ENCODE peak calls at places on chromosomes 12 and 14, in five cellular contexts. H is HCT116, Z is neural progenitor cell, N is MM.1S, A is PC-3. C is an unnamed sample.

GRCh38 chr14:68939893-68940613 is 39.0 kb downstream of the ACTN1 start:
- DNase-seq in H (no peak), Z (peak; percentile 87), N (no peak), A (peak; percentile 68), C (peak; percentile 96)

GRCh38 chr12:16524378-16524777 is 81.6 kb downstream of the LMO3 start:
- DNase-seq in H (peak; percentile 8), Z (no peak), N (no peak), A (peak; percentile 66), C (peak; percentile 4)

GRCh38 chr12:113262710-113263109 is 41.4 kb downstream of the TPCN1 start:
- DNase-seq in H (no peak), Z (no peak), N (no peak), A (no peak), C (no peak)

GRCh38 chr12:22272596-22272995 is 61.9 kb downstream of the ST8SIA1 start:
- DNase-seq in H (no peak), Z (no peak), N (no peak), A (no peak), C (no peak)

GRCh38 chr12:121240484-121241202 is 30.7 kb downstream of the P2RX4 start:
- DNase-seq in H (no peak), Z (peak; percentile 49), N (no peak), A (no peak), C (no peak)

GRCh38 chr12:85468356-85469157 is 188.5 kb downstream of the ALX1 start:
- DNase-seq in H (peak; percentile 36), Z (peak; percentile 58), N (peak; percentile 69), A (peak; percentile 93), C (peak; percentile 74)

GRCh38 chr12:22447223-22447622 is 97.1 kb downstream of the C2CD5 start:
- DNase-seq in H (no peak), Z (no peak), N (no peak), A (no peak), C (no peak)

GRCh38 chr14:35438910-35439713 is 34.6 kb upstream of the NFKBIA start:
- DNase-seq in H (peak; percentile 31), Z (peak; percentile 11), N (no peak), A (peak; percentile 37), C (peak; percentile 38)

GRCh38 chr12:126719886-126720666 is 1546.9 kb upstream of the TMEM132C start:
- DNase-seq in H (no peak), Z (peak; percentile 24), N (no peak), A (no peak), C (no peak)

GRCh38 chr14:51828017-51828797 is 32.2 kb upstream of the GNG2 start:
- DNase-seq in H (peak; percentile 44), Z (peak; percentile 25), N (no peak), A (peak; percentile 94), C (peak; percentile 89)

GRCh38 chr12:68210875-68211274 is 14.7 kb downstream of the IL26 start:
- DNase-seq in H (no peak), Z (no peak), N (no peak), A (no peak), C (no peak)

GRCh38 chr14:102140750-102141145 is 1.1 kb downstream of the WDR20 start:
- DNase-seq in H (no peak), Z (no peak), N (no peak), A (peak; percentile 33), C (no peak)

GRCh38 chr12:53623526-53623925 is 2.7 kb downstream of the ATF7 start:
- DNase-seq in H (no peak), Z (no peak), N (no peak), A (no peak), C (peak; percentile 74)

GRCh38 chr12:97595423-97595822 is 132.8 kb downstream of the RMST start:
- DNase-seq in H (no peak), Z (no peak), N (no peak), A (peak; percentile 76), C (no peak)

GRCh38 chr12:75981773-75982564 is 49.6 kb downstream of the PHLDA1 start:
- DNase-seq in H (peak; percentile 42), Z (no peak), N (no peak), A (no peak), C (no peak)

GRCh38 chr12:42586268-42586667 is 3.3 kb downstream of the PRICKLE1 start:
- DNase-seq in H (no peak), Z (no peak), N (no peak), A (no peak), C (peak; percentile 24)

GRCh38 chr14:49975799-49976198 is 82.9 kb downstream of the ARF6 start:
- DNase-seq in H (peak; percentile 47), Z (no peak), N (no peak), A (peak; percentile 40), C (no peak)

GRCh38 chr12:10073266-10073665 is 25.5 kb downstream of the CLEC1A start:
- DNase-seq in H (no peak), Z (no peak), N (no peak), A (no peak), C (no peak)

GRCh38 chr14:99231850-99232401 is 40.1 kb downstream of the BCL11B start:
- DNase-seq in H (peak; percentile 15), Z (peak; percentile 85), N (no peak), A (no peak), C (no peak)

GRCh38 chr14:23567186-23568020 is at the start of gene AP1G2:
- DNase-seq in H (peak; percentile 73), Z (peak; percentile 84), N (peak; percentile 77), A (peak; percentile 78), C (peak; percentile 64)

GRCh38 chr12:2119266-2119665 is 66.5 kb downstream of the CACNA1C start:
- DNase-seq in H (no peak), Z (no peak), N (no peak), A (no peak), C (no peak)

GRCh38 chr12:86212970-86213369 is 43.2 kb downstream of the MGAT4C start:
- DNase-seq in H (no peak), Z (no peak), N (no peak), A (no peak), C (no peak)

GRCh38 chr12:337039-337438 is 52.1 kb downstream of the KDM5A start:
- DNase-seq in H (no peak), Z (no peak), N (no peak), A (no peak), C (no peak)

GRCh38 chr14:79420725-79421124 is 790.6 kb downstream of the DIO2 start:
- DNase-seq in H (no peak), Z (no peak), N (no peak), A (no peak), C (no peak)

GRCh38 chr12:26402648-26403047 is 207.3 kb downstream of the SSPN start:
- DNase-seq in H (peak; percentile 58), Z (no peak), N (peak; percentile 27), A (peak; percentile 100), C (peak; percentile 2)

GRCh38 chr14:21987937-21988336 is 314.3 kb upstream of the OR4E1 start:
- DNase-seq in H (peak; percentile 45), Z (peak; percentile 75), N (peak; percentile 57), A (peak; percentile 75), C (peak; percentile 57)

GRCh38 chr12:94266390-94266789 is 118.0 kb downstream of the PLXNC1 start:
- DNase-seq in H (no peak), Z (no peak), N (no peak), A (no peak), C (peak; percentile 64)

GRCh38 chr14:51208982-51209381 is 31.1 kb upstream of the TMX1 start:
- DNase-seq in H (no peak), Z (no peak), N (no peak), A (no peak), C (no peak)

GRCh38 chr14:97074860-97075259 is 277.7 kb downstream of the VRK1 start:
- DNase-seq in H (no peak), Z (no peak), N (no peak), A (no peak), C (no peak)

GRCh38 chr12:47078733-47079364 is 572 bp upstream of the PCED1B start:
- DNase-seq in H (no peak), Z (peak; percentile 34), N (no peak), A (peak; percentile 47), C (peak; percentile 65)

GRCh38 chr12:44774815-44775411 is 101.2 kb downstream of the NELL2 start:
- DNase-seq in H (peak; percentile 15), Z (peak; percentile 68), N (no peak), A (peak; percentile 54), C (peak; percentile 24)

GRCh38 chr12:109822951-109823411 is 10.2 kb downstream of the TRPV4 start:
- DNase-seq in H (no peak), Z (no peak), N (no peak), A (peak; percentile 44), C (no peak)

GRCh38 chr14:72657214-72657921 is 236.5 kb downstream of the DPF3 start:
- DNase-seq in H (no peak), Z (no peak), N (no peak), A (peak; percentile 67), C (no peak)

GRCh38 chr14:100884456-100884855 is 19.1 kb downstream of the RTL1 start:
- DNase-seq in H (no peak), Z (no peak), N (no peak), A (no peak), C (no peak)

GRCh38 chr12:89501793-89502192 is 22.8 kb downstream of the GALNT4 start:
- DNase-seq in H (no peak), Z (no peak), N (no peak), A (no peak), C (no peak)
- TF ChIP-seq EZH2 in H (no peak), Z (no peak), N (no peak), A (no peak), C (no peak)

DNA sequence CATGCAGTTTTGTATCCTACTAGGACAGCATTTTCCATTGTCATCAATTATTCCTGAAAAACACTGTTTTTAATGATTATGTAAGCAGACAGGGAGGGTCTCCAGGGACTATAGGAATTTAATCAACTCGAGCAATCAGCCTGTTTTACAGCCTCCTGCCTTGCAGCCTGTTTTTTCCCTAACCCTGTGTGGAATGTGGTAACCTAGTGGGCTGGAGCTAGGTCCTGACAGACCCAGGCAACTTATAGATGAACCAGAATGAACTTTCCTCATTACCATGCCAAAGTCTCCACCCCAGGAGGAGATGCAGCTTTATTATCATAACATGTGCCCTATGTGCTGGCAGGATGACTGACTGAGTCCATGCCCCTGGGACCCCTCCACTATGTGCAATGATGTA is 375.1 kb downstream of the BMP4 start:
- DNase-seq in H (no peak), Z (no peak), N (no peak), A (no peak), C (no peak)
- TF ChIP-seq EZH2phosphoT487 in H (no peak), Z (no peak), N (no peak), A (no peak), C (no peak)

GRCh38 chr14:61774861-61775260 is 12.6 kb downstream of the SNAPC1 start:
- DNase-seq in H (no peak), Z (no peak), N (no peak), A (peak; percentile 35), C (no peak)
- H3K9ac ChIP-seq in H (no peak overlapping the region), Z (no peak overlapping the region), N (no peak overlapping the region), A (no peak overlapping the region), C (no peak overlapping the region)

DNA sequence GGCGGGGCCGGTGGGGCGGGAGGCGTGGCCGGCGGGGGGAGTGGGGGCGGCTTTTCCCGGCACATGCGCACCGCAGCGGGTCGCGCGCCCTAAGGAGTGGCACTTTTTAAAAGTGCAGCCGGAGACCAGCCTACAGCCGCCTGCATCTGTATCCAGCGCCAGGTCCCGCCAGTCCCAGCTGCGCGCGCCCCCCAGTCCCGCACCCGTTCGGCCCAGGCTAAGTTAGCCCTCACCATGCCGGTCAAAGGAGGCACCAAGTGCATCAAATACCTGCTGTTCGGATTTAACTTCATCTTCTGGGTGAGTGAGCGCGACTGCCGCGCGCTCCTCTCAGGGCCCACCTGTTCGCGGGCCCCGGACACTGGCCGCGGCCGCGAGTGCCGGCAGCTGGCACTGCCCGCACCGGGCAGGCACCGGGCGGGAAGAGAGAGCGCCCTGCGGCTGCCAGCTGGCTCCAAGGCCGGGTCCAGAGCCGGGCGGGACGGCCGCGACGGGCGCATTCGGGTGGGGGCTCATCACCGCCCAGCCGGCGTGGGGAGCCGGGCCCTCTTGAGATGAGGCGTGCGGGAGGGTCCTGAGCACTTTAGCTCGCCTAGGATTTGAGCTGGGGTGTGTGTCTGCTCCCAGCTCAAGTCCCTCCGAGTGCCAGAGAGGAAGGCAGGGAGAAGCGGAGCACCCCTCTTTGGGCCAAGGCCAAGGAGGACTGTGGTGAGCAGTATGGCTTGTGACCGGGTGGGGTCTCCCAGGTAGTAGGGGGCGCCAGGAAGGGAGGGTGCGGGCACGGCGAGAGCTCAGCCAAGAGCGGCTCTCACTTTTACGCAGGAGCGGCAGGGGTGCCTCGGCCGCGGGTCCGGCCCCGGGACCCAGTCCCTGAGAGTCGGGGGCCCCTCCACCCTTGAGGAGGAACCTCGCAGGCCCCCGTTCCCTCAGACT is at the start of gene CD9:
- DNase-seq in H (peak; percentile 46), Z (peak; percentile 63), N (peak; percentile 81), A (peak; percentile 67), C (peak; percentile 58)
- TF ChIP-seq EZH2 in H (no peak), Z (peak; percentile 70), N (no peak), A (no peak), C (no peak)

C was measured in GM23248.